ENCODE peak calls at places on chromosomes 5 and 9, in six cellular contexts. N, B, Z, Q, S and C are unnamed samples.

GRCh38 chr5:125399885-125400284 is 653.4 kb upstream of the ZNF608 start:
- DNase-seq in N (no peak), B (no peak), Z (no peak), Q (no peak), S (no peak), C (no peak)

GRCh38 chr5:134135091-134135655 is 20.7 kb downstream of the TCF7 start:
- DNase-seq in N (no peak), B (peak; percentile 28), Z (no peak), Q (no peak), S (peak; percentile 7), C (peak; percentile 3)

GRCh38 chr5:30131-30530 is 61.8 kb upstream of the PLEKHG4B start:
- DNase-seq in N (no peak), B (no peak), Z (no peak), Q (no peak), S (no peak), C (no peak)

GRCh38 chr9:38008168-38009034 is 60.6 kb downstream of the SHB start:
- DNase-seq in N (peak; percentile 91), B (peak; percentile 83), Z (peak; percentile 53), Q (no peak), S (no peak), C (peak; percentile 58)

GRCh38 chr5:102826629-102827028 is 71.5 kb downstream of the PAM start:
- DNase-seq in N (no peak), B (no peak), Z (no peak), Q (no peak), S (no peak), C (no peak)

GRCh38 chr5:1871441-1871840 is 11.3 kb downstream of the IRX4 start:
- DNase-seq in N (no peak), B (no peak), Z (no peak), Q (no peak), S (no peak), C (no peak)

GRCh38 chr9:77946969-77947368 is 84.6 kb downstream of the GNAQ start:
- DNase-seq in N (no peak), B (no peak), Z (no peak), Q (no peak), S (no peak), C (peak; percentile 64)

GRCh38 chr5:156411-157072 is 34.8 kb upstream of the LRRC14B start:
- DNase-seq in N (no peak), B (no peak), Z (no peak), Q (no peak), S (no peak), C (no peak)

GRCh38 chr5:39420482-39421145 is 4.2 kb downstream of the DAB2 start:
- DNase-seq in N (no peak), B (peak; percentile 60), Z (no peak), Q (peak; percentile 79), S (no peak), C (peak; percentile 50)

GRCh38 chr9:2132484-2133082 is 117.4 kb downstream of the SMARCA2 start:
- DNase-seq in N (peak; percentile 34), B (no peak), Z (no peak), Q (no peak), S (no peak), C (no peak)

GRCh38 chr9:32251539-32251938 is 132.9 kb upstream of the ACO1 start:
- DNase-seq in N (peak; percentile 22), B (peak; percentile 76), Z (peak; percentile 14), Q (peak; percentile 25), S (no peak), C (peak; percentile 59)

GRCh38 chr9:129497064-129497836 is 123.7 kb downstream of the C9orf50 start:
- DNase-seq in N (no peak), B (no peak), Z (no peak), Q (no peak), S (peak; percentile 60), C (peak; percentile 39)

GRCh38 chr9:4170231-4170630 is 129.6 kb downstream of the GLIS3 start:
- DNase-seq in N (no peak), B (no peak), Z (no peak), Q (no peak), S (no peak), C (no peak)

GRCh38 chr9:113484258-113484730 is 20.8 kb downstream of the RGS3 start:
- DNase-seq in N (no peak), B (peak; percentile 84), Z (no peak), Q (peak; percentile 63), S (no peak), C (peak; percentile 84)

GRCh38 chr9:119802621-119803020 is 433.4 kb upstream of the BRINP1 start:
- DNase-seq in N (no peak), B (no peak), Z (no peak), Q (no peak), S (no peak), C (no peak)

GRCh38 chr9:104091708-104092107 is 2.4 kb upstream of the SMC2 start:
- DNase-seq in N (no peak), B (no peak), Z (no peak), Q (peak; percentile 76), S (no peak), C (peak; percentile 14)

GRCh38 chr9:76203373-76203772 is 190.9 kb downstream of the RFK start:
- DNase-seq in N (no peak), B (no peak), Z (no peak), Q (no peak), S (no peak), C (peak; percentile 26)

GRCh38 chr5:80866372-80866771 is 93.8 kb upstream of the RASGRF2 start:
- DNase-seq in N (no peak), B (no peak), Z (no peak), Q (no peak), S (no peak), C (no peak)

GRCh38 chr5:171585981-171586380 is 166.5 kb downstream of the FGF18 start:
- DNase-seq in N (no peak), B (no peak), Z (no peak), Q (no peak), S (no peak), C (no peak)
- TF ChIP-seq POLR2A in N (no peak), B (no peak), Z (no peak), Q (no peak), S (no peak), C (no peak)

DNA sequence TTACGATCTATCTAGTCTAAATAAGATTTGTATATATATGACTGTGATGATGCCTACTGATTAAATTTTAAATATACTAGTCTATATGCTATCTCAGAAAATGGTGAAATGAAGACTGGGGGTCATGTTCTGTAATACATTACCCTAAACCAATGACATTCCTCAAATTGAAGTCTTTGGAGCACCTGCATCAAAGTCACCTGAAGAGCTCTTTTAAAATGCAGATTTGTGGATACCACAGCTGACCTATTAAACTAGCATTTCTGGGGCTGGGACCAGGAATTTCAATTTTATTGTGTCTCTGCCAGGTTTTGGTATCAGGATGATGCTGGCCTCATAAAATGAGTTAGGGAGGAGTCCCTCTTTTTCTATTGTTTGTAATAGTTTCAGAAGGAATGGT is 631.9 kb upstream of the DMAC1 start:
- DNase-seq in N (no peak), B (no peak), Z (no peak), Q (no peak), S (no peak), C (no peak)
- TF ChIP-seq POLR2A in N (no peak), B (no peak), Z (no peak), Q (no peak), S (no peak), C (no peak)

GRCh38 chr5:109410389-109411174 is 808 bp upstream of the PJA2 start:
- DNase-seq in N (peak; percentile 43), B (peak; percentile 81), Z (peak; percentile 69), Q (peak; percentile 85), S (peak; percentile 58), C (peak; percentile 77)
- TF ChIP-seq POLR2A in N (peak; percentile 19), B (peak; percentile 37), Z (peak; percentile 82), Q (peak; percentile 71), S (peak; percentile 19), C (peak; percentile 48)

GRCh38 chr9:107340920-107341632 is 58.0 kb downstream of the RAD23B start:
- DNase-seq in N (peak; percentile 74), B (peak; percentile 85), Z (peak; percentile 74), Q (peak; percentile 64), S (peak; percentile 85), C (peak; percentile 81)
- TF ChIP-seq POLR2A in N (no peak), B (no peak), Z (peak; percentile 49), Q (no peak), S (no peak), C (no peak)